ENCODE peak calls at places on chromosomes 3 and 15, in eight cellular contexts. M is lung microvascular endothelial cell; I is activated T-cell treated with anti-CD3 and anti-CD28 coated beads for 1 hour; E is activated gamma-delta T cell treated with anti-CD3 and anti-CD28 coated beads, Interleukin-2, amount 50 U/mL, for 16 hours; F is iris pigment epithelial cell; W is fibroblast of lung; X is occipital lobe; T is adipocyte. D is an unnamed sample.
A peak's percentile ranks its signal among the peaks of the same experiment; 100 is the strongest.

GRCh38 chr15:94387854-94388441 is 156.6 kb downstream of the MCTP2 start:
- DNase-seq in M (peak; percentile 39), I (no peak), E (no peak), F (no peak), W (no peak), X (no peak), T (no peak), D (no peak)

GRCh38 chr15:75640483-75641175 is 605 bp upstream of the IMP3 start:
- DNase-seq in M (peak; percentile 80), I (peak; percentile 39), E (peak; percentile 14), F (peak; percentile 49), W (peak; percentile 70), X (no peak), T (peak; percentile 34), D (no peak)

GRCh38 chr15:90211009-90211408 is 9.9 kb downstream of the SEMA4B start:
- DNase-seq in M (no peak), I (no peak), E (no peak), F (no peak), W (no peak), X (no peak), T (no peak), D (peak; percentile 22)

GRCh38 chr15:71806452-71806931 is 3.9 kb upstream of the NR2E3 start:
- DNase-seq in M (peak; percentile 39), I (no peak), E (no peak), F (peak; percentile 61), W (peak; percentile 52), X (no peak), T (peak; percentile 40), D (no peak)

GRCh38 chr3:157067114-157067513 is 92.8 kb downstream of the CCNL1 start:
- DNase-seq in M (no peak), I (no peak), E (peak; percentile 8), F (no peak), W (no peak), X (no peak), T (no peak), D (no peak)

GRCh38 chr15:51494411-51495314 is 127.9 kb downstream of the DMXL2 start:
- DNase-seq in M (no peak), I (no peak), E (no peak), F (peak; percentile 81), W (peak; percentile 44), X (no peak), T (peak; percentile 11), D (no peak)

GRCh38 chr15:57533062-57533735 is 58.5 kb upstream of the MYZAP start:
- DNase-seq in M (no peak), I (no peak), E (no peak), F (no peak), W (peak; percentile 58), X (no peak), T (no peak), D (no peak)

GRCh38 chr15:52698514-52698913 is 19.3 kb upstream of the ATOSA start:
- DNase-seq in M (no peak), I (no peak), E (no peak), F (no peak), W (peak; percentile 32), X (no peak), T (peak; percentile 6), D (no peak)

GRCh38 chr15:25183581-25184330 is 229.0 kb downstream of the SNRPN start:
- DNase-seq in M (no peak), I (no peak), E (no peak), F (no peak), W (no peak), X (no peak), T (no peak), D (peak; percentile 12)

GRCh38 chr3:183446838-183447205 is 18.4 kb upstream of the MCF2L2 start:
- DNase-seq in M (no peak), I (no peak), E (no peak), F (no peak), W (no peak), X (no peak), T (no peak), D (no peak)

GRCh38 chr15:61527836-61528589 is 298.9 kb upstream of the RORA start:
- DNase-seq in M (peak; percentile 13), I (no peak), E (no peak), F (no peak), W (no peak), X (no peak), T (no peak), D (no peak)

GRCh38 chr15:37891754-37892368 is 42.6 kb upstream of the TMCO5A start:
- DNase-seq in M (peak; percentile 61), I (no peak), E (no peak), F (peak; percentile 75), W (peak; percentile 61), X (peak; percentile 3), T (peak; percentile 86), D (no peak)

GRCh38 chr3:170360476-170360875 is 3.0 kb downstream of the SKIL start:
- DNase-seq in M (no peak), I (no peak), E (no peak), F (no peak), W (peak; percentile 62), X (no peak), T (no peak), D (no peak)

GRCh38 chr3:134663646-134664456 is 13.0 kb upstream of the KY start:
- DNase-seq in M (no peak), I (no peak), E (no peak), F (no peak), W (no peak), X (no peak), T (no peak), D (no peak)

GRCh38 chr3:190044142-190044541 is 76.6 kb downstream of the P3H2 start:
- DNase-seq in M (no peak), I (no peak), E (no peak), F (peak; percentile 74), W (peak; percentile 32), X (no peak), T (no peak), D (no peak)

GRCh38 chr3:61616586-61616985 is 55.2 kb downstream of the PTPRG start:
- DNase-seq in M (no peak), I (no peak), E (no peak), F (no peak), W (no peak), X (no peak), T (no peak), D (no peak)

GRCh38 chr15:79872358-79873017 is 24.3 kb downstream of the MTHFS start:
- DNase-seq in M (no peak), I (no peak), E (no peak), F (peak; percentile 87), W (no peak), X (no peak), T (no peak), D (no peak)

GRCh38 chr3:144497452-144497851 is 525.8 kb downstream of the DIPK2A start:
- DNase-seq in M (no peak), I (no peak), E (no peak), F (no peak), W (no peak), X (no peak), T (no peak), D (no peak)

GRCh38 chr15:68626283-68626682 is 47.5 kb downstream of the CORO2B start:
- DNase-seq in M (no peak), I (no peak), E (no peak), F (no peak), W (no peak), X (no peak), T (no peak), D (no peak)

GRCh38 chr3:127790009-127790533 is 32.2 kb downstream of the MGLL start:
- DNase-seq in M (no peak), I (no peak), E (no peak), F (no peak), W (no peak), X (no peak), T (no peak), D (no peak)

GRCh38 chr15:42360535-42361112 is 1.3 kb downstream of the CAPN3 start:
- DNase-seq in M (no peak), I (no peak), E (no peak), F (no peak), W (no peak), X (no peak), T (no peak), D (no peak)